ENCODE peak calls at places on chromosomes 11 and 22, in ten cellular contexts. X, S, B, C, G, Y, V, J, I and M are unnamed samples.

GRCh38 chr11:12540075-12540685 is 134.0 kb upstream of the TEAD1 start:
- DNase-seq in V (peak), B (peak), J (no peak), I (no peak), Y (peak), S (no peak), G (peak), C (peak), X (no peak), M (no peak)

GRCh38 chr11:27097538-27097937 is 56.9 kb downstream of the BBOX1 start:
- DNase-seq in B (no peak), J (no peak), S (no peak), I (no peak), V (no peak), G (no peak), X (no peak), C (no peak), Y (no peak), M (no peak)

GRCh38 chr11:6817668-6818067 is 18.2 kb upstream of the OR6A2 start:
- DNase-seq in Y (peak), J (no peak), I (no peak), V (no peak), X (no peak), S (no peak), B (peak), G (peak), C (no peak), M (no peak)

GRCh38 chr11:66570117-66570825 is 1.9 kb upstream of the CTSF start:
- DNase-seq in V (no peak), B (no peak), J (no peak), G (peak), C (no peak), X (no peak), Y (no peak), I (no peak), S (no peak), M (no peak)

GRCh38 chr11:107999759-108000455 is 8.8 kb upstream of the CUL5 start:
- DNase-seq in C (peak), X (peak), V (peak), Y (peak), J (peak), I (no peak), B (peak), G (peak), S (no peak), M (no peak)

GRCh38 chr11:115423728-115424459 is 80.3 kb downstream of the CADM1 start:
- DNase-seq in I (no peak), J (no peak), Y (no peak), S (no peak), B (peak), V (no peak), G (peak), C (no peak), X (no peak), M (no peak)

GRCh38 chr22:49164773-49165320 is 662.8 kb downstream of the BRD1 start:
- DNase-seq in B (no peak), G (no peak), C (no peak), S (no peak), J (no peak), X (no peak), V (no peak), Y (no peak), I (peak), M (no peak)

GRCh38 chr11:126212089-126212660 is 593 bp downstream of the FAM118B start:
- DNase-seq in G (peak), Y (peak), S (no peak), I (no peak), J (peak), B (peak), X (no peak), V (peak), C (no peak), M (no peak)

GRCh38 chr11:133955091-133955846 is 1.5 kb downstream of the IGSF9B start:
- DNase-seq in X (no peak), G (peak), Y (no peak), J (no peak), V (no peak), C (no peak), S (peak), I (no peak), B (no peak), M (no peak)

GRCh38 chr22:46591890-46592289 is 28.3 kb upstream of the GRAMD4 start:
- DNase-seq in I (no peak), V (no peak), C (no peak), S (no peak), B (no peak), J (no peak), G (no peak), Y (no peak), X (no peak), M (no peak)

GRCh38 chr22:23564276-23564675 is 15.8 kb downstream of the IGLL1 start:
- DNase-seq in X (no peak), Y (no peak), B (no peak), S (no peak), C (no peak), I (no peak), G (no peak), V (no peak), J (no peak), M (no peak)

GRCh38 chr22:50305658-50306566 is 1.5 kb downstream of the PLXNB2 start:
- DNase-seq in X (no peak), C (peak), Y (peak), I (peak), G (peak), B (peak), V (peak), S (peak), J (peak), M (peak)

GRCh38 chr11:10459029-10459970 is 4.2 kb downstream of the AMPD3 start:
- DNase-seq in Y (no peak), C (no peak), V (no peak), S (no peak), J (peak), X (peak), I (no peak), B (no peak), G (peak), M (no peak)

GRCh38 chr11:32213223-32213622 is 122.3 kb downstream of the RCN1 start:
- DNase-seq in I (no peak), J (peak), Y (peak), B (peak), G (no peak), C (peak), S (no peak), X (no peak), V (peak), M (peak)

GRCh38 chr11:111766834-111767142 is 599 bp upstream of the PPP2R1B start:
- DNase-seq in B (no peak), C (no peak), S (no peak), X (no peak), G (peak), I (no peak), V (no peak), Y (no peak), J (no peak), M (no peak)

GRCh38 chr11:2934057-2934550 is 4.9 kb upstream of the PHLDA2 start:
- DNase-seq in V (no peak), J (no peak), G (peak), B (no peak), X (no peak), I (no peak), Y (no peak), S (no peak), C (no peak), M (no peak)

GRCh38 chr11:78961938-78962701 is 387.5 kb upstream of the NARS2 start:
- DNase-seq in I (no peak), Y (peak), G (peak), X (no peak), B (peak), J (peak), C (peak), V (peak), S (no peak), M (no peak)

GRCh38 chr11:116471608-116472007 is 301.2 kb downstream of the BUD13 start:
- DNase-seq in X (no peak), I (no peak), Y (peak), C (peak), V (no peak), B (peak), S (no peak), G (peak), J (no peak), M (no peak)

GRCh38 chr11:70038034-70038834 is 39.9 kb upstream of the ANO1 start:
- DNase-seq in S (no peak), C (no peak), G (no peak), Y (no peak), B (no peak), V (no peak), J (peak), I (no peak), X (no peak), M (no peak)

GRCh38 chr11:28836285-28837081 is 728.3 kb downstream of the METTL15 start:
- DNase-seq in B (peak), S (no peak), C (peak), Y (peak), V (peak), X (no peak), G (peak), J (no peak), I (peak), M (peak)

GRCh38 chr22:35539910-35540599 is 576 bp upstream of the RASD2 start:
- DNase-seq in Y (peak), B (peak), C (no peak), X (peak), I (no peak), G (peak), S (peak), V (peak), J (peak), M (no peak)

GRCh38 chr11:101553891-101554292 is 29.9 kb downstream of the TRPC6 start:
- DNase-seq in B (peak), V (no peak), I (no peak), Y (peak), G (no peak), X (peak), J (no peak), S (no peak), C (peak), M (no peak)

GRCh38 chr11:28338371-28338770 is 230.2 kb downstream of the METTL15 start:
- DNase-seq in G (no peak), S (no peak), B (peak), I (no peak), X (no peak), J (no peak), Y (no peak), V (no peak), C (no peak), M (no peak)

GRCh38 chr11:87265132-87265531 is 227.4 kb downstream of the TMEM135 start:
- DNase-seq in I (no peak), X (no peak), J (no peak), V (no peak), C (no peak), G (no peak), B (peak), S (no peak), Y (peak), M (no peak)

GRCh38 chr11:33413296-33413695 is 156.1 kb downstream of the HIPK3 start:
- DNase-seq in S (no peak), I (no peak), B (no peak), J (no peak), V (no peak), Y (peak), G (no peak), X (no peak), C (no peak), M (no peak)

GRCh38 chr11:8066911-8067455 is 14.0 kb upstream of the TUB start:
- DNase-seq in Y (no peak), G (no peak), I (no peak), S (no peak), J (no peak), B (no peak), V (no peak), X (no peak), C (no peak), M (no peak)

GRCh38 chr11:36073411-36074203 is 129.7 kb downstream of the LDLRAD3 start:
- DNase-seq in G (no peak), I (no peak), V (peak), C (peak), Y (peak), S (peak), X (no peak), B (peak), J (no peak), M (peak)

GRCh38 chr22:43260818-43261217 is 73.9 kb upstream of the TTLL12 start:
- DNase-seq in I (no peak), V (no peak), X (no peak), J (no peak), B (peak), G (no peak), Y (no peak), S (peak), C (peak), M (no peak)

GRCh38 chr11:96272542-96273306 is 70.3 kb downstream of the MAML2 start:
- DNase-seq in X (no peak), G (peak), V (peak), S (no peak), C (peak), I (no peak), B (peak), J (no peak), Y (no peak), M (peak)

DNA sequence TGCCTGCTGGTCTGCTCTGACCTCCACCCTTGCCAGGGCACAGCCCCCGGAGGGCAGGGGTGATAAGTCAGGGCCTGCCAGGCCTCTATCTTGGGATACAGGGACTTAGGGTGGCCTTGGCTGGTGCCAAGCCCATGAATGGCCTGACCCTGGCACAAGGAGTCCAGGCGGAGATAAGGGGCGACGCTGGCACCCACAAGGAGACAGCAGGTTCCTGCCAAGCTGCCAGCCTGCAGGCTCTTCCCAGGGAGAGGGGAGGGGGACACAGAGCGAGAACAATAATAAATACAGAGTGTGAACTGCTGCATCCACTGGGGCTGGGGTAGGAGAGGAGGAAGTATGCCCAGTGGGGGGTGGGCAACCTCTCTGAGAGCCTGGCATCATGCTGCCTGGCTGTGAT is 978 bp downstream of the CSDC2 start:
- DNase-seq in I (no peak), Y (no peak), X (no peak), J (no peak), S (no peak), C (no peak), G (no peak), V (no peak), B (no peak), M (no peak)
- H3K4me3 ChIP-seq in I (no peak), Y (peak), X (no peak), J (no peak), S (peak), C (no peak), G (no peak), V (no peak), B (peak), M (peak)

GRCh38 chr11:18792066-18792591 is 531 bp upstream of the PTPN5 start:
- DNase-seq in V (no peak), X (no peak), J (no peak), S (no peak), I (no peak), Y (no peak), C (no peak), B (no peak), G (peak), M (no peak)
- H3K4me3 ChIP-seq in V (peak), X (no peak), J (no peak), S (no peak), I (peak), Y (no peak), C (peak), B (no peak), G (peak), M (peak)

GRCh38 chr11:21928834-21929233 is 264.1 kb upstream of the ANO5 start:
- DNase-seq in I (no peak), Y (no peak), V (no peak), J (no peak), S (no peak), X (no peak), C (no peak), B (no peak), G (no peak), M (no peak)
- H3K4me3 ChIP-seq in I (no peak), Y (no peak), V (no peak), J (no peak), S (no peak), X (no peak), C (no peak), B (no peak), G (no peak), M (no peak)

DNA sequence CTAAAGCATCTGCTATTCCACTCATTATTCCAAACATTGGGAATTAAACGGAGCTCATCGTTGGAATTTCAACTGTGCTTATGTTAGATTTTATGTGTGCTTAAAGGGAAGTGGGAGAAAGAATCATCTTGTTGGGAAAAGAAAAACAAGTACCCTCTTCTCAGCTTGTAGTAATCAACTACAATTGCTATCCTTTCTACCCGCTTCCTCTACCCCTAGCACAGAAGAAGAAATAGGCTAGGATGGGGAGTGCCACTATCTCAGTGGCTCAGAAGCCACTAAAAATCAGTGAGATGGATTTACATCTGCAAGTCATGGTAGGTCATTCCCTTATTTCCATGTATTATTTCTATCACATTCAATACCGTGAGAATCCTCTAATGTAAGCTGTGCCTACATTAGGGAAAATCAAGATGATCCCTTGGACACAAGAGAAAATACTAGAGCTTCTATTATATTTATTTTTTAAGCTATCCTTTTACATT is 97.9 kb upstream of the CD44 start:
- DNase-seq in V (no peak), S (no peak), G (no peak), C (no peak), Y (no peak), X (no peak), J (no peak), B (no peak), I (no peak), M (no peak)
- H3K4me3 ChIP-seq in V (no peak), S (no peak), G (no peak), C (no peak), Y (no peak), X (peak), J (peak), B (no peak), I (no peak), M (no peak)

GRCh38 chr11:43579919-43580276 is 100.6 kb upstream of the HSD17B12 start:
- DNase-seq in G (peak), X (no peak), S (no peak), C (no peak), V (no peak), I (no peak), B (no peak), Y (no peak), J (no peak), M (no peak)

GRCh38 chr11:43580735-43581369 is 99.7 kb upstream of the HSD17B12 start:
- DNase-seq in S (no peak), X (no peak), J (no peak), I (no peak), G (peak), C (no peak), V (no peak), Y (peak), B (peak), M (no peak)

GRCh38 chr11:43582837-43583462 is 97.6 kb upstream of the HSD17B12 start:
- DNase-seq in Y (peak), G (peak), V (no peak), B (no peak), J (no peak), C (no peak), X (no peak), I (no peak), S (no peak), M (no peak)

GRCh38 chr11:43582024-43582836 is 98.3 kb upstream of the HSD17B12 start:
- DNase-seq in I (no peak), X (no peak), V (no peak), G (no peak), Y (peak), S (no peak), J (no peak), C (no peak), B (no peak), M (no peak)

GRCh38 chr11:43581370-43582023 is 99.0 kb upstream of the HSD17B12 start:
- DNase-seq in I (no peak), J (no peak), B (no peak), Y (no peak), X (no peak), G (no peak), V (no peak), S (no peak), C (no peak), M (no peak)
- H3K4me3 ChIP-seq in I (peak), J (no peak), B (peak), Y (no peak), X (no peak), G (no peak), V (no peak), S (no peak), C (no peak), M (peak)

DNA sequence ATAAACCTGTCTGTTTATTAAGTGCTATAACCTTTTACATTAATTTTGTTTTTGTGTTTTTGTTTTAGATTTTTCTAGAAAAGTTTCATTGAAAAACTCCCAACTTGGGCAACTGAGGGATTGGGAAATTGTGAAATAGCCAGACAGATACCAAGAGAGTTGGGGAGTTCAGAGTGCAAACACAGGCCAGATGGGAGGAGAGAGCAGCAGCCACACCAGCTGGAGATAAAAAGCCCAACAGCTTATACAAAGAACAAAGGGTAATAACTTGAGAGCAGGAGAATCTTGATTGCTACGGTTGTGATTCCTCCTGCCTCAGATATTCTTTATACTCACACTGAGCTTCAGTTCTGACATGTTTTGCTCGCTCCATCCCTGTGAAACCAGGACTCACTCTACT is 1642.2 kb downstream of the LRRC4C start:
- DNase-seq in I (no peak), J (no peak), V (no peak), Y (no peak), S (no peak), C (no peak), B (no peak), X (no peak), G (peak), M (no peak)
- H3K4me3 ChIP-seq in I (no peak), J (no peak), V (no peak), Y (no peak), S (no peak), C (no peak), B (no peak), X (no peak), G (no peak), M (no peak)

DNA sequence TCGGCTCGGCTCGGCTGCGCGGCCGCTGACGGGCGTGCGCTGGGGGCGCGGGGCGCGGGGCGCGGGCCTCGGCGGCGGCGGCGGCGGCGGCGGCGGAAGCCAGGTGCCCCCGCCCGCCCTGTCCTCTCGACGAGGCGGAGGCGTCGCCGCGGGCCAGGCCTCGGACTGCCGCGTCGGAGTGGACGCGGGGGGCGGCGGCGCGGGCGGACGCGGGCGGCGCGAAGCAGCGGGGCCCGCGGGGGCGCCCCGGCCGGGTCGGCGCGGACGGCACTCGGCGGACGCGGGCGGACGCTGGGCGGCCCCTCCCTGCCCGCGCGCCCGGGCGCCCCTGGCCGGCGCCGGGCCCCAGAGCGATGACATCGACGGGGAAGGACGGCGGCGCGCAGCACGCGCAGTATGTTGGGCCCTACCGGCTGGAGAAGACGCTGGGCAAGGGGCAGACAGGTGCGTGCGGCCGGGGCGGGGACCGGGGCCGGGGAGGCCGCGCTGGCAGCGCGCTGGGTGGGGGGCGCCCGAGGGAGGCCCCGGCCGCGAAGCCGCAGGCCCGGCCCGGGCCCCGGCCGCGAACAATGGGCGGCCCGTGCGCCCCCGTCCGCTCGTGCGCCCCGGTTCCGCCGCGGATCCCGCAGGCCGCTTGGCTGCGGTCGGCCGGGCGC is at the start of gene BRSK2:
- DNase-seq in V (no peak), J (no peak), X (no peak), I (no peak), B (no peak), S (no peak), G (peak), Y (no peak), C (no peak), M (no peak)
- H3K4me3 ChIP-seq in V (peak), J (no peak), X (peak), I (peak), B (peak), S (peak), G (peak), Y (peak), C (peak), M (peak)

DNA sequence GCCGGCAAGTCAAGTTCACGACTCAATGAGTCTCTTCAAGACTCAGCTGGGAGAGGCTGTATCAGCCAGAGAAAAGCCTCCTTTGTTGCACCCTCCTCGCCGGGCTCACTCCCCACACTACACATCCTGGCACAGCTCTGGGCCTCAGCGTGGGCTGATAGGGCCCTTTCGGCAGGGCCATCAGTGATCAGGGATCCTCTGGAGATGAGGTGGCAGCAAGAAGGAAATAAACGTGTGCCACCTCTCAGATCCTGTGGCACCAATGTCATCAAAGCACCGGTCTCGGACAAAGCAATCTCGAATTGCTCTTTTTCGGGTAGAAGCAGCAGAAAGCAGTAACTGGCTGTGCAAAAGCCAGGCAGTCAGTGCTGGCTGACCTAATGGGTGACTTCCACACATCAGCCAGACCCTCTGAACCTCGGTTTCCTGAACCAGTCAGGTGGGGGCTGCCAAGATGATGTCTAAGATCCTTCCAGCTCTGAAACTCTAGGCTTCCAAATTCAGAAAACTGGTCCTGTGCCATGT is 2.1 kb downstream of the EHD1 start:
- DNase-seq in B (no peak), C (no peak), I (no peak), J (no peak), Y (no peak), V (no peak), G (no peak), X (no peak), S (no peak), M (no peak)
- H3K4me3 ChIP-seq in B (peak), C (peak), I (peak), J (peak), Y (peak), V (peak), G (no peak), X (no peak), S (peak), M (peak)